ENCODE peak calls at places on chromosome 4, in seven cellular contexts. K is activated T-cell treated with anti-CD3 and anti-CD28 coated beads, Interleukin-2, amount 50 U/mL, for 4 hours; Z is endothelial cell; V is ELF-1; A is IMR-90; O is RPMI7951; H is LoVo. L is an unnamed sample.

GRCh38 chr4:16757080-16757521 is 141.3 kb downstream of the LDB2 start:
- DNase-seq in K (no peak), Z (no peak), V (peak), A (peak), O (peak), H (no peak), L (no peak)

GRCh38 chr4:71456841-71457240 is 118.0 kb downstream of the SLC4A4 start:
- DNase-seq in K (no peak), Z (no peak), V (no peak), A (peak), O (peak), H (peak), L (no peak)

GRCh38 chr4:183407635-183408463 is 36.6 kb upstream of the CDKN2AIP start:
- DNase-seq in K (no peak), Z (no peak), V (no peak), A (no peak), O (no peak), H (no peak), L (no peak)

GRCh38 chr4:158678767-158679166 is 6.7 kb downstream of the ETFDH start:
- DNase-seq in K (no peak), Z (no peak), V (no peak), A (no peak), O (no peak), H (no peak), L (no peak)

GRCh38 chr4:98150092-98150761 is 7.0 kb upstream of the STPG2 start:
- DNase-seq in K (no peak), Z (no peak), V (no peak), A (peak), O (peak), H (no peak), L (no peak)

GRCh38 chr4:76002176-76002575 is 5.1 kb downstream of the CXCL9 start:
- DNase-seq in K (no peak), Z (no peak), V (no peak), A (peak), O (no peak), H (no peak), L (no peak)

GRCh38 chr4:103718993-103719319 is 829 bp downstream of the TACR3 start:
- DNase-seq in K (no peak), Z (no peak), V (no peak), A (no peak), O (no peak), H (no peak), L (no peak)

GRCh38 chr4:788006-788635 is 37.8 kb downstream of the CPLX1 start:
- DNase-seq in K (no peak), Z (no peak), V (no peak), A (no peak), O (no peak), H (no peak), L (no peak)

GRCh38 chr4:109703664-109704351 is 563 bp upstream of the CASP6 start:
- DNase-seq in K (no peak), Z (no peak), V (no peak), A (no peak), O (peak), H (no peak), L (no peak)

GRCh38 chr4:23171971-23172370 is 479.2 kb downstream of the GBA3 start:
- DNase-seq in K (no peak), Z (no peak), V (no peak), A (no peak), O (peak), H (no peak), L (no peak)

GRCh38 chr4:29551813-29552212 is 1168.4 kb upstream of the PCDH7 start:
- DNase-seq in K (no peak), Z (no peak), V (no peak), A (no peak), O (no peak), H (no peak), L (no peak)

GRCh38 chr4:13522282-13523104 is 21.8 kb downstream of the NKX3-2 start:
- DNase-seq in K (no peak), Z (no peak), V (no peak), A (no peak), O (no peak), H (no peak), L (no peak)

GRCh38 chr4:176534566-176534965 is 214.8 kb downstream of the SPCS3 start:
- DNase-seq in K (no peak), Z (no peak), V (no peak), A (peak), O (peak), H (peak), L (no peak)

GRCh38 chr4:112802780-112803179 is 165.8 kb downstream of the LARP7 start:
- DNase-seq in K (no peak), Z (no peak), V (no peak), A (no peak), O (no peak), H (no peak), L (no peak)

GRCh38 chr4:140099993-140100392 is 54.0 kb downstream of the MAML3 start:
- DNase-seq in K (no peak), Z (peak), V (no peak), A (peak), O (peak), H (no peak), L (no peak)

GRCh38 chr4:88033309-88033708 is 25.9 kb downstream of the PKD2 start:
- DNase-seq in K (peak), Z (peak), V (peak), A (peak), O (peak), H (peak), L (no peak)

GRCh38 chr4:153152453-153153338 is 51.5 kb upstream of the TRIM2 start:
- DNase-seq in K (peak), Z (peak), V (peak), A (peak), O (peak), H (peak), L (peak)

GRCh38 chr4:38154681-38155588 is 194.7 kb downstream of the PTTG2 start:
- DNase-seq in K (no peak), Z (no peak), V (peak), A (no peak), O (peak), H (peak), L (no peak)

GRCh38 chr4:158090323-158090722 is 82.5 kb downstream of the GASK1B start:
- DNase-seq in K (no peak), Z (no peak), V (no peak), A (peak), O (no peak), H (no peak), L (no peak)